ENCODE peak calls at places on chromosome 17, in four cellular contexts. Y is foreskin fibroblast, D is GM04504, Z is COLO829. M is an unnamed sample.

GRCh38 chr17:29930399-29931010 is 477 bp upstream of the SSH2 start:
- DNase-seq in Y (no peak), D (no peak), Z (no peak), M (no peak)

GRCh38 chr17:68462381-68463210 is 5.3 kb upstream of the WIPI1 start:
- DNase-seq in Y (peak; percentile 89), D (peak; percentile 49), Z (peak; percentile 62), M (peak; percentile 78)

GRCh38 chr17:36807496-36808180 is 129.6 kb upstream of the LHX1 start:
- DNase-seq in Y (no peak), D (no peak), Z (no peak), M (no peak)

GRCh38 chr17:28105501-28105900 is 63.0 kb downstream of the NLK start:
- DNase-seq in Y (no peak), D (no peak), Z (no peak), M (no peak)

GRCh38 chr17:19534562-19535149 is 1.0 kb downstream of the SLC47A1 start:
- DNase-seq in Y (no peak), D (no peak), Z (no peak), M (no peak)

GRCh38 chr17:76791053-76791980 is 53.4 kb downstream of the MFSD11 start:
- DNase-seq in Y (peak; percentile 69), D (peak; percentile 56), Z (peak; percentile 50), M (peak; percentile 35)

GRCh38 chr17:50586421-50587247 is 26.1 kb downstream of the CACNA1G start:
- DNase-seq in Y (no peak), D (no peak), Z (no peak), M (no peak)

GRCh38 chr17:263271-263670 is 81.8 kb upstream of the DOC2B start:
- DNase-seq in Y (no peak), D (no peak), Z (no peak), M (no peak)

GRCh38 chr17:40564195-40564882 is 933 bp downstream of the CCR7 start:
- DNase-seq in Y (no peak), D (no peak), Z (no peak), M (no peak)